ENCODE peak calls at places on chromosome 22, in five cellular contexts. S is NCI-H774; V is progenitor cell of endocrine pancreas; L is naive thymus-derived CD4-positive, alpha-beta T cell; G is iris pigment epithelial cell. Q is an unnamed sample.

GRCh38 chr22:35367331-35367886 is 13.5 kb upstream of the HMOX1 start:
- DNase-seq in S (no peak), L (no peak), G (no peak), V (no peak), Q (no peak)

GRCh38 chr22:46029036-46029435 is 52.1 kb upstream of the WNT7B start:
- DNase-seq in S (no peak), V (no peak), G (no peak), L (no peak), Q (no peak)

GRCh38 chr22:41417622-41418390 is 28.8 kb downstream of the TOB2 start:
- DNase-seq in S (no peak), G (no peak), L (no peak), V (no peak), Q (no peak)

GRCh38 chr22:17914474-17914873 is 109.9 kb downstream of the MICAL3 start:
- DNase-seq in S (no peak), L (no peak), G (no peak), V (no peak), Q (no peak)

GRCh38 chr22:19871023-19871844 is 16.6 kb upstream of the GNB1L start:
- DNase-seq in L (peak; percentile 3), G (no peak), V (no peak), S (no peak), Q (no peak)

GRCh38 chr22:46096051-46096450 is 54.3 kb upstream of the PPARA start:
- DNase-seq in L (no peak), S (no peak), V (no peak), G (no peak), Q (no peak)

GRCh38 chr22:39247379-39247778 is 2.6 kb upstream of the PDGFB start:
- DNase-seq in V (no peak), G (no peak), S (no peak), L (no peak), Q (no peak)

GRCh38 chr22:29503811-29504372 is 23.9 kb downstream of the NEFH start:
- DNase-seq in G (peak; percentile 83), V (no peak), L (no peak), S (no peak), Q (no peak)

GRCh38 chr22:23566716-23567475 is 13.2 kb downstream of the IGLL1 start:
- DNase-seq in S (no peak), L (no peak), G (no peak), V (no peak), Q (no peak)

GRCh38 chr22:34973926-34974325 is 92.0 kb upstream of the ISX start:
- DNase-seq in L (no peak), S (no peak), V (no peak), G (no peak), Q (no peak)

GRCh38 chr22:22397292-22397870 is 111.2 kb downstream of the ZNF280B start:
- DNase-seq in G (no peak), V (no peak), S (peak; percentile 38), L (no peak), Q (no peak)